ENCODE peak calls at places on chromosomes 6 and 20, in four cellular contexts. E is A549, R is dorsolateral prefrontal cortex, A is colonic mucosa. L is an unnamed sample.

GRCh38 chr6:150531957-150532356 is 67.7 kb upstream of the PLEKHG1 start:
- DNase-seq in E (no peak), R (no peak), A (no peak), L (no peak)

GRCh38 chr6:18216411-18216810 is 47.9 kb downstream of the DEK start:
- DNase-seq in E (no peak), R (no peak), A (no peak), L (no peak)

GRCh38 chr20:8837396-8837795 is 231.5 kb upstream of the PLCB4 start:
- DNase-seq in E (no peak), R (no peak), A (no peak), L (no peak)

GRCh38 chr6:85465762-85466161 is 15.9 kb downstream of the NT5E start:
- DNase-seq in E (no peak), R (no peak), A (no peak), L (no peak)

GRCh38 chr20:41222703-41223102 is 85.4 kb downstream of the PLCG1 start:
- DNase-seq in E (no peak), R (no peak), A (no peak), L (no peak)

GRCh38 chr6:41200901-41201783 is at the start of gene TREML2:
- DNase-seq in E (no peak), R (no peak), A (no peak), L (no peak)

GRCh38 chr6:92072387-92072786 is 1347.0 kb downstream of the EPHA7 start:
- DNase-seq in E (no peak), R (no peak), A (no peak), L (no peak)

GRCh38 chr6:138086573-138087196 is 20.5 kb downstream of the PERP start:
- DNase-seq in E (peak), R (no peak), A (no peak), L (no peak)

GRCh38 chr20:8414611-8415274 is 282.7 kb downstream of the PLCB1 start:
- DNase-seq in E (no peak), R (no peak), A (no peak), L (no peak)

GRCh38 chr6:144582939-144583613 is 297.9 kb downstream of the UTRN start:
- DNase-seq in E (no peak), R (peak), A (peak), L (no peak)

GRCh38 chr20:2305479-2305878 is 9.7 kb downstream of the TGM3 start:
- DNase-seq in E (no peak), R (peak), A (no peak), L (no peak)

GRCh38 chr20:62795023-62795761 is 1.1 kb upstream of the MRGBP start:
- DNase-seq in E (peak), R (peak), A (peak), L (no peak)

GRCh38 chr6:56022678-56023077 is 147.3 kb upstream of the BMP5 start:
- DNase-seq in E (no peak), R (no peak), A (no peak), L (no peak)

GRCh38 chr6:136037885-136038460 is 186.5 kb downstream of the PDE7B start:
- DNase-seq in E (no peak), R (no peak), A (no peak), L (no peak)

GRCh38 chr6:90739339-90739738 is 152.5 kb upstream of the MAP3K7 start:
- DNase-seq in E (no peak), R (no peak), A (no peak), L (no peak)

GRCh38 chr6:26003102-26003694 is 40.6 kb downstream of the TRIM38 start:
- DNase-seq in E (peak), R (peak), A (peak), L (no peak)

GRCh38 chr6:137150072-137150471 is 23.4 kb downstream of the IL22RA2 start:
- DNase-seq in E (no peak), R (no peak), A (no peak), L (no peak)

GRCh38 chr6:29477923-29478450 is 9.8 kb downstream of the MAS1L start:
- DNase-seq in E (no peak), R (no peak), A (no peak), L (no peak)

GRCh38 chr6:5361371-5361770 is 100.1 kb downstream of the FARS2 start:
- DNase-seq in E (no peak), R (no peak), A (no peak), L (no peak)

GRCh38 chr6:67933278-67933677 is 701.8 kb upstream of the ADGRB3 start:
- DNase-seq in E (no peak), R (no peak), A (no peak), L (no peak)

GRCh38 chr20:61935926-61936700 is 129.6 kb downstream of the TAF4 start:
- DNase-seq in E (no peak), R (peak), A (no peak), L (no peak)

GRCh38 chr20:33999025-33999629 is 5.4 kb downstream of the RALY start:
- DNase-seq in E (no peak), R (no peak), A (no peak), L (no peak)

GRCh38 chr20:53621482-53622246 is 28.0 kb upstream of the ZNF217 start:
- DNase-seq in E (peak), R (no peak), A (peak), L (peak)

GRCh38 chr6:43774776-43775583 is 5.0 kb downstream of the VEGFA start:
- DNase-seq in E (peak), R (peak), A (peak), L (no peak)

GRCh38 chr6:54059683-54060082 is 51.6 kb upstream of the MLIP start:
- DNase-seq in E (no peak), R (no peak), A (no peak), L (no peak)

GRCh38 chr6:11653028-11653583 is 115.6 kb downstream of the TMEM170B start:
- DNase-seq in E (peak), R (no peak), A (no peak), L (no peak)

GRCh38 chr6:80165819-80166218 is 59.3 kb downstream of the BCKDHB start:
- DNase-seq in E (no peak), R (no peak), A (no peak), L (no peak)

GRCh38 chr6:146914563-146915483 is 289.4 kb upstream of the STXBP5 start:
- DNase-seq in E (peak), R (no peak), A (no peak), L (peak)

GRCh38 chr20:52864895-52865590 is 107.1 kb upstream of the TSHZ2 start:
- DNase-seq in E (no peak), R (no peak), A (no peak), L (no peak)

GRCh38 chr6:56144538-56145324 is 102.6 kb downstream of the COL21A1 start:
- DNase-seq in E (peak), R (no peak), A (no peak), L (no peak)

GRCh38 chr6:147438758-147439528 is 69.5 kb upstream of the SAMD5 start:
- DNase-seq in E (no peak), R (no peak), A (no peak), L (no peak)

GRCh38 chr6:54037277-54037779 is 73.9 kb upstream of the MLIP start:
- DNase-seq in E (no peak), R (no peak), A (no peak), L (no peak)

GRCh38 chr20:63072231-63072791 is 65.5 kb upstream of the BHLHE23 start:
- DNase-seq in E (no peak), R (no peak), A (no peak), L (no peak)

GRCh38 chr6:170455335-170455979 is 97.7 kb downstream of the PSMB1 start:
- DNase-seq in E (no peak), R (no peak), A (no peak), L (no peak)

GRCh38 chr20:25538838-25539665 is 46.3 kb downstream of the NINL start:
- DNase-seq in E (no peak), R (no peak), A (no peak), L (no peak)

GRCh38 chr20:35092524-35093244 is at the start of gene TRPC4AP:
- DNase-seq in E (peak), R (peak), A (peak), L (peak)

GRCh38 chr20:51022803-51023616 is at the start of gene KCNG1:
- DNase-seq in E (peak), R (peak), A (peak), L (no peak)

GRCh38 chr20:3784226-3784853 is 2.2 kb downstream of the CENPB start:
- DNase-seq in E (no peak), R (no peak), A (no peak), L (no peak)
- H3K4me3 ChIP-seq in E (peak), R (no peak), A (no peak), L (peak)

GRCh38 chr20:19992996-19993908 is 23.9 kb upstream of the NAA20 start:
- DNase-seq in E (peak), R (no peak), A (no peak), L (no peak)

GRCh38 chr20:19995220-19995863 is 21.8 kb upstream of the NAA20 start:
- DNase-seq in E (peak), R (no peak), A (no peak), L (no peak)

GRCh38 chr20:19990911-19991707 is 26.1 kb upstream of the NAA20 start:
- DNase-seq in E (no peak), R (no peak), A (no peak), L (no peak)

GRCh38 chr20:19993937-19994667 is 23.1 kb upstream of the NAA20 start:
- DNase-seq in E (no peak), R (no peak), A (no peak), L (no peak)

GRCh38 chr20:19991826-19992225 is 25.3 kb upstream of the NAA20 start:
- DNase-seq in E (no peak), R (no peak), A (no peak), L (no peak)
- H3K4me3 ChIP-seq in E (no peak), R (no peak), A (no peak), L (no peak)

DNA sequence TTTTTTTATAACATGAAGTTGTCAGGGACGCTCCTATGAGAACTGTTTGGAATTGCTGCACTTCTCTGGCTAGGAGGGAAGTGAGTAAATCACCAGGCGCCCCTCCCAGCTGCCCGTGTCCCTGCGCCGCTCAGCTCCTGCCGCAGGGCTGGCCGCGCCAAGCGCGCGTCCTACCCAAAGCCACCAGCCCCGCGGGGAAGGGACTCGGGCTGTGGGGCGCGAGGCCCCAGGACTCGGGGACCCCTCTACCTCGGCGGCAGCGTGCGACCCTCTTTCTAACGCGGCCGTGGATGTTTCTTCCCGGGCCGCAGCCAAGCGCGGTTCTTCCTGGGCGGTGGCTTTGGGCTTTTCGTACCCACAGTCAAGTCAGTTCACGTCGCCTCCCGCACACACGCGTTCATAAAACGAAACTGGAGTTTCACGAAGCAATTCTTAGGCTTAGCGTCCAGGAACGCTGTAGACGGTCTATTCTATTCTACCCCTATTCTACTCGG is 15.2 kb downstream of the FOXC1 start:
- DNase-seq in E (no peak), R (no peak), A (no peak), L (peak)
- H3K4me3 ChIP-seq in E (peak), R (peak), A (peak), L (peak)

DNA sequence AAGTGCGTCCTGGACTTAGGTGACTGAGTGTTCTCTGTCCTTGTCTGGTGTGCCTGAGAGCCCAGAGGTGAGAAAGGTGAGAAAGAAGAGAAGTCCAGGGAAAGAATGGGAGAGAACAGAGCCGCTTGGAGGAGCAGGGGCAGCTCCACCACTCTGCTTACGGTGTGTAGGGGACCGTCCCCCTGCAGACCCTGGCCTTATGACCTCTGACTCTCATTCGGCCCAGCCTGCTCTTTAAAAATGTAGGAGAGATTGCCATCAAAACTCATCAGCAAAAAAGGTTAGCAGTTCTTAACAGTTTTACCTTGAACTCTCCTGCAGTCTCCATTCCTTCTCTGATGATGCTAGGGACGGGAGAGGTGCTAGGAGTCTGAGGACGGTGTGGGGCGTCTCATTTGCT is 2.0 kb downstream of the TMEM181 start:
- DNase-seq in E (no peak), R (peak), A (no peak), L (peak)
- H3K4me3 ChIP-seq in E (no peak), R (no peak), A (no peak), L (no peak)

GRCh38 chr20:31570735-31571617 is 34.1 kb upstream of the ID1 start:
- DNase-seq in E (no peak), R (peak), A (no peak), L (no peak)

GRCh38 chr20:31576751-31577150 is 28.3 kb upstream of the ID1 start:
- DNase-seq in E (no peak), R (no peak), A (no peak), L (no peak)

GRCh38 chr20:31572701-31573554 is 32.2 kb upstream of the ID1 start:
- DNase-seq in E (peak), R (peak), A (peak), L (peak)

GRCh38 chr20:31572042-31572700 is 32.9 kb upstream of the ID1 start:
- DNase-seq in E (no peak), R (no peak), A (no peak), L (no peak)

GRCh38 chr20:31573555-31574295 is 31.4 kb upstream of the ID1 start:
- DNase-seq in E (no peak), R (no peak), A (no peak), L (no peak)
- H3K4me3 ChIP-seq in E (peak), R (peak), A (peak), L (peak)

DNA sequence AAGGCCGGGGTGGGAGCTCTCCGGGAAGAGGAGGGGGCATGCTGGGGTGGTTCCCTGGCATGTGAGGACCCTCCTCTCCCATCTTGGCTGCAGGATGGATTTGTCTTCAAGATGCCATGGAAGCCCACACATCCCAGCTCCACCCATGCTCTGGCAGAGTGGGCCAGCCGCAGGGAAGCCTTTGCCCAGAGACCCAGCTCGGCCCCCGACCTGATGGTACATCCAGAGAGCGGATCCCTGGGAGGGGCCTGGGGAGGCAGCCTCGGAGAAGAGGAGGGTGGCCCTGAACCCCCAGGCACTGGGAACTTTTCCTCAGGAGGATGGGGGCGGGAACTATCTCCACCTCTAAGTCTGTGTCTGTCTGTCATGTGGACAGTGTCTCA is 4.8 kb downstream of the CDC25B start:
- DNase-seq in E (no peak), R (no peak), A (no peak), L (no peak)
- H3K4me3 ChIP-seq in E (no peak), R (no peak), A (no peak), L (no peak)

L was measured in coronary artery.